ENCODE peak calls at places on chromosomes 11 and 22, in five cellular contexts. Y is fibroblast of the aortic adventitia, R is RWPE1, Z is A549, D is stomach. S is an unnamed sample.

GRCh38 chr22:49777569-49778250 is 50.0 kb downstream of the BRD1 start:
- DNase-seq in Y (no peak), R (no peak), Z (no peak), D (no peak), S (no peak)

GRCh38 chr11:6321961-6322362 is 1.7 kb upstream of the CAVIN3 start:
- DNase-seq in Y (peak; percentile 62), R (peak; percentile 76), Z (no peak), D (no peak), S (peak; percentile 46)

GRCh38 chr22:20153945-20154344 is 3.1 kb upstream of the CCDC188 start:
- DNase-seq in Y (no peak), R (no peak), Z (no peak), D (no peak), S (no peak)

GRCh38 chr11:2166091-2166851 is 5.3 kb upstream of the INS start:
- DNase-seq in Y (no peak), R (no peak), Z (no peak), D (peak; percentile 46), S (no peak)

GRCh38 chr22:48084041-48084748 is 1321.7 kb downstream of the TBC1D22A start:
- DNase-seq in Y (no peak), R (no peak), Z (no peak), D (no peak), S (no peak)

GRCh38 chr11:15911377-15912044 is 444.8 kb downstream of the SOX6 start:
- DNase-seq in Y (peak; percentile 44), R (no peak), Z (no peak), D (peak; percentile 35), S (no peak)

GRCh38 chr11:47445840-47446239 is 3.1 kb downstream of the RAPSN start:
- DNase-seq in Y (no peak), R (no peak), Z (no peak), D (no peak), S (no peak)

GRCh38 chr11:2850366-2850765 is 35.2 kb downstream of the CDKN1C start:
- DNase-seq in Y (no peak), R (no peak), Z (no peak), D (no peak), S (no peak)

GRCh38 chr22:29158546-29158945 is 47.1 kb upstream of the EMID1 start:
- DNase-seq in Y (no peak), R (no peak), Z (no peak), D (no peak), S (no peak)

GRCh38 chr11:85530596-85530995 is 96.5 kb downstream of the DLG2 start:
- DNase-seq in Y (no peak), R (no peak), Z (no peak), D (no peak), S (no peak)

GRCh38 chr11:931385-931784 is 5.7 kb downstream of the AP2A2 start:
- DNase-seq in Y (peak; percentile 59), R (no peak), Z (no peak), D (no peak), S (no peak)

GRCh38 chr11:1085440-1086170 is 10.9 kb downstream of the MUC2 start:
- DNase-seq in Y (no peak), R (no peak), Z (no peak), D (no peak), S (no peak)

GRCh38 chr11:116240661-116241060 is 532.1 kb downstream of the BUD13 start:
- DNase-seq in Y (no peak), R (no peak), Z (no peak), D (no peak), S (no peak)

GRCh38 chr11:67664213-67664585 is 10.2 kb downstream of the ALDH3B2 start:
- DNase-seq in Y (no peak), R (no peak), Z (no peak), D (no peak), S (no peak)

GRCh38 chr11:19093976-19094375 is 23.0 kb upstream of the ZDHHC13 start:
- DNase-seq in Y (peak; percentile 19), R (peak; percentile 42), Z (no peak), D (no peak), S (no peak)

GRCh38 chr11:122850076-122850631 is 11.9 kb downstream of the CRTAM start:
- DNase-seq in Y (peak; percentile 31), R (no peak), Z (no peak), D (no peak), S (no peak)

GRCh38 chr11:27390959-27391326 is 27.9 kb upstream of the CCDC34 start:
- DNase-seq in Y (peak; percentile 92), R (no peak), Z (no peak), D (no peak), S (no peak)

GRCh38 chr11:46210133-46210636 is 67.3 kb upstream of the CREB3L1 start:
- DNase-seq in Y (peak; percentile 78), R (peak; percentile 59), Z (peak; percentile 25), D (no peak), S (peak; percentile 50)

GRCh38 chr22:20563464-20563906 is 56.1 kb downstream of the MED15 start:
- DNase-seq in Y (no peak), R (no peak), Z (no peak), D (no peak), S (no peak)

GRCh38 chr22:25362215-25362882 is 142.9 kb downstream of the CRYBB2 start:
- DNase-seq in Y (peak; percentile 42), R (peak; percentile 44), Z (peak; percentile 38), D (peak; percentile 71), S (no peak)

GRCh38 chr11:9250139-9250582 is 15.0 kb downstream of the DENND5A start:
- DNase-seq in Y (peak; percentile 66), R (no peak), Z (no peak), D (no peak), S (no peak)

GRCh38 chr22:47155131-47155885 is 392.9 kb downstream of the TBC1D22A start:
- DNase-seq in Y (no peak), R (no peak), Z (no peak), D (no peak), S (no peak)

GRCh38 chr11:606245-606644 is 9.5 kb downstream of the IRF7 start:
- DNase-seq in Y (peak; percentile 43), R (peak; percentile 82), Z (no peak), D (peak; percentile 80), S (peak; percentile 48)

GRCh38 chr11:132051704-132052103 is 681.3 kb downstream of the NTM start:
- DNase-seq in Y (peak; percentile 38), R (no peak), Z (no peak), D (no peak), S (no peak)

GRCh38 chr11:111419641-111420327 is 40.7 kb upstream of the POU2AF1 start:
- DNase-seq in Y (no peak), R (no peak), Z (no peak), D (peak; percentile 80), S (no peak)

GRCh38 chr11:47768090-47768620 is 1.0 kb upstream of the FNBP4 start:
- DNase-seq in Y (peak; percentile 80), R (peak; percentile 66), Z (peak; percentile 66), D (peak; percentile 49), S (peak; percentile 40)

GRCh38 chr11:80462211-80462610 is 1021.4 kb upstream of the TENM4 start:
- DNase-seq in Y (no peak), R (peak; percentile 52), Z (no peak), D (no peak), S (peak; percentile 83)

GRCh38 chr22:38843201-38843715 is 570 bp downstream of the NPTXR start:
- DNase-seq in Y (peak; percentile 64), R (peak; percentile 32), Z (peak; percentile 55), D (peak; percentile 38), S (peak; percentile 20)

GRCh38 chr22:16819249-16819648 is 6.0 kb downstream of the XKR3 start:
- DNase-seq in Y (peak; percentile 17), R (no peak), Z (no peak), D (no peak), S (peak; percentile 4)

GRCh38 chr22:46240073-46240472 is 10.0 kb downstream of the CDPF1 start:
- DNase-seq in Y (no peak), R (no peak), Z (no peak), D (no peak), S (no peak)

GRCh38 chr11:128204898-128205297 is 382.5 kb downstream of the ETS1 start:
- DNase-seq in Y (no peak), R (no peak), Z (no peak), D (no peak), S (no peak)
- TF ChIP-seq CTCF in Y (no peak), R (no peak), Z (no peak), D (no peak), S (no peak)

DNA sequence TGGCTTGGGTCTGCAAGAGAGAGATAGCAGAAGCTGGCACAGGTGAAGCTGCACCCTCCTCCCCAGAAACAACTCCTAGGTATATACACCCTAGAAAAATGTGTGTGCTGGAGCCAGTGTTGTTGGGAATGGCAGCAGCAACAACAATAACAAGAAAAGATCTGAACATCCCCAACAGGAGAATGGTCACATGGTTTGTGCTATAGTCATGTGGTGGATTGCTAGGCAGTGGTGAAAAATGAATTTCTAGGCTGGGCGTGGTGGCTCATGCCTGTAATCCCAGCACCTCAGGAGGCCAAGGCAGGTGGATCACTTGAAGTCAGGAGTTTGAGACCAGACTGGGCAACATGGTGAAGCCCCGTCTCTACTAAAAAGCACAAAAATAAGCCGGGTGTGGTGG is 31.0 kb upstream of the FGF19 start:
- DNase-seq in Y (no peak), R (no peak), Z (no peak), D (no peak), S (no peak)
- TF ChIP-seq CTCF in Y (no peak), R (no peak), Z (no peak), D (no peak), S (no peak)

GRCh38 chr11:114477946-114478537 is 38.8 kb downstream of the REXO2 start:
- DNase-seq in Y (no peak), R (no peak), Z (no peak), D (no peak), S (no peak)

GRCh38 chr11:114479331-114479730 is 40.1 kb downstream of the REXO2 start:
- DNase-seq in Y (no peak), R (no peak), Z (no peak), D (no peak), S (no peak)

GRCh38 chr11:114482114-114482513 is 42.8 kb downstream of the REXO2 start:
- DNase-seq in Y (peak; percentile 12), R (no peak), Z (no peak), D (no peak), S (no peak)

GRCh38 chr11:114483929-114484328 is 44.7 kb downstream of the REXO2 start:
- DNase-seq in Y (no peak), R (no peak), Z (no peak), D (no peak), S (no peak)

GRCh38 chr11:114478768-114479167 is 39.5 kb downstream of the REXO2 start:
- DNase-seq in Y (peak; percentile 9), R (peak; percentile 33), Z (no peak), D (no peak), S (peak; percentile 31)
- TF ChIP-seq CTCF in Y (no peak), R (no peak), Z (no peak), D (no peak), S (no peak)

DNA sequence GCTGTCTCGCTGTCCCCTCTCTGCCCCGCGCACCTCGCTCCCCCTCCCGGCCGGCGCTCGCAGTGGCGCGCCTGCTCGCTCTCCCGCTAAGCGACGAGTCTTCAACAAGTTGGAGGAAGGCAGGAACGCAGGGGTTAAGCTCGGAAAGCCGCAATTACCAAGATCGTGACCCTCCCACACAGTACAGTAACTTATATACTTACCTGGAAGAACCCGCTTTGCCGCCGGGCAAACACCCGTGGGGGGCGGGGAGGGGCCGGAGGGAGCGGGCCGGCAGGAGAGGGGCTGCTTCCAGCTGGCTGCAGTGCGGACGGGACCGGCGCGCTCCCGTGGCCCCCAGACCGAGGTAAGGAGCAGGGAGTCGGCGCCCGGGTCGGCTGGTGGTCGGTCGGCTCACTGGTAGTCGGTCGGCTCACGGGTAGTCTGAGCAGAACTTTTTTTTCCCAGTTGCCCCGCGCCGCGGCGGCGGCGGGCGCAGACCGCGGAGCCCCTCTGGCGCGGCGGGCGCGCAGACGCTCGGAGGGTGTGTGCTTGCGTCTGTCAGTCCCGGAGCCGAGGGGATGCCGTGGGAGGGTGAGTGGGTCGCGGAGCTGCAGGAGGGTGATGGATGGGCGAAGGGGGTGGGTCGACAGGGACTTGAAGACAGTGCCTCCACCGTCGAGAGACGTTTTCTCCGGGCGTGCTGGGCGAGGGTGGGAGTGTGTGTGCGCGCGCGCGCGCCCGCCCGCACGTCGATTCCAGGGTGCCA is 101.2 kb upstream of the HSD17B12 start:
- DNase-seq in Y (peak; percentile 9), R (peak; percentile 30), Z (peak; percentile 69), D (no peak), S (no peak)
- TF ChIP-seq CTCF in Y (peak; percentile 49), R (peak; percentile 34), Z (peak; percentile 14), D (no peak), S (peak; percentile 48)